ENCODE peak calls at places on chromosomes 4 and X, in eight cellular contexts. E is GM23338, I is SK-N-MC, W is neural progenitor cell, M is fibroblast of lung, A is GM23248, Q is MM.1S, D is K562. T is an unnamed sample.
A peak's percentile ranks its signal among the peaks of the same experiment; 100 is the strongest.

GRCh38 chr4:78902313-78902712 is 36.9 kb downstream of the PAQR3 start:
- DNase-seq in E (no peak), I (no peak), W (no peak), M (no peak), A (peak; percentile 11), Q (no peak), D (no peak), T (no peak)

GRCh38 chrX:155056877-155057792 is 13.8 kb downstream of the CMC4 start:
- DNase-seq in E (peak; percentile 76), I (no peak), W (peak; percentile 74), M (peak; percentile 76), A (peak; percentile 71), Q (peak; percentile 56), D (peak; percentile 56), T (peak; percentile 53)

GRCh38 chr4:19947349-19947748 is 304.4 kb upstream of the SLIT2 start:
- DNase-seq in E (no peak), I (no peak), W (no peak), M (peak; percentile 87), A (peak; percentile 90), Q (no peak), D (no peak), T (no peak)

GRCh38 chr4:19005211-19005610 is 983.7 kb upstream of the LCORL start:
- DNase-seq in E (peak; percentile 56), I (no peak), W (no peak), M (peak; percentile 5), A (peak; percentile 30), Q (no peak), D (no peak), T (no peak)

GRCh38 chr4:82044141-82044993 is 329.4 kb downstream of the HNRNPD start:
- DNase-seq in E (peak; percentile 82), I (no peak), W (peak; percentile 88), M (peak; percentile 41), A (peak; percentile 71), Q (no peak), D (peak; percentile 5), T (peak; percentile 77)

GRCh38 chrX:2698604-2699003 is 7.5 kb downstream of the CD99 start:
- DNase-seq in E (no peak), I (no peak), W (no peak), M (no peak), A (no peak), Q (no peak), D (no peak), T (no peak)

GRCh38 chr4:8271821-8272220 is 2.3 kb downstream of the HTRA3 start:
- DNase-seq in E (no peak), I (no peak), W (no peak), M (no peak), A (no peak), Q (no peak), D (no peak), T (no peak)

GRCh38 chr4:185238261-185238681 is 28.9 kb downstream of the SNX25 start:
- DNase-seq in E (no peak), I (no peak), W (no peak), M (peak; percentile 59), A (peak; percentile 88), Q (no peak), D (no peak), T (no peak)

GRCh38 chrX:108225456-108225730 is 133.8 kb downstream of the ATG4A start:
- DNase-seq in E (no peak), I (no peak), W (no peak), M (no peak), A (no peak), Q (no peak), D (no peak), T (peak; percentile 57)

GRCh38 chrX:96621811-96622210 is 62.8 kb upstream of the DIAPH2 start:
- DNase-seq in E (no peak), I (no peak), W (no peak), M (peak; percentile 2), A (no peak), Q (no peak), D (no peak), T (no peak)

GRCh38 chr4:1801286-1801958 is 8.3 kb downstream of the FGFR3 start:
- DNase-seq in E (no peak), I (no peak), W (no peak), M (no peak), A (no peak), Q (no peak), D (peak; percentile 40), T (no peak)

GRCh38 chr4:80189581-80189955 is 7.7 kb upstream of the PRDM8 start:
- DNase-seq in E (no peak), I (no peak), W (no peak), M (no peak), A (no peak), Q (no peak), D (no peak), T (no peak)

GRCh38 chr4:80189956-80190671 is 7.2 kb upstream of the PRDM8 start:
- DNase-seq in E (peak; percentile 89), I (no peak), W (peak; percentile 63), M (peak; percentile 58), A (peak; percentile 25), Q (no peak), D (no peak), T (no peak)

GRCh38 chr4:80188457-80188800 is 8.9 kb upstream of the PRDM8 start:
- DNase-seq in E (peak; percentile 5), I (no peak), W (no peak), M (no peak), A (no peak), Q (no peak), D (no peak), T (no peak)

GRCh38 chr4:80187677-80188076 is 9.6 kb upstream of the PRDM8 start:
- DNase-seq in E (no peak), I (no peak), W (no peak), M (no peak), A (no peak), Q (no peak), D (no peak), T (no peak)

DNA sequence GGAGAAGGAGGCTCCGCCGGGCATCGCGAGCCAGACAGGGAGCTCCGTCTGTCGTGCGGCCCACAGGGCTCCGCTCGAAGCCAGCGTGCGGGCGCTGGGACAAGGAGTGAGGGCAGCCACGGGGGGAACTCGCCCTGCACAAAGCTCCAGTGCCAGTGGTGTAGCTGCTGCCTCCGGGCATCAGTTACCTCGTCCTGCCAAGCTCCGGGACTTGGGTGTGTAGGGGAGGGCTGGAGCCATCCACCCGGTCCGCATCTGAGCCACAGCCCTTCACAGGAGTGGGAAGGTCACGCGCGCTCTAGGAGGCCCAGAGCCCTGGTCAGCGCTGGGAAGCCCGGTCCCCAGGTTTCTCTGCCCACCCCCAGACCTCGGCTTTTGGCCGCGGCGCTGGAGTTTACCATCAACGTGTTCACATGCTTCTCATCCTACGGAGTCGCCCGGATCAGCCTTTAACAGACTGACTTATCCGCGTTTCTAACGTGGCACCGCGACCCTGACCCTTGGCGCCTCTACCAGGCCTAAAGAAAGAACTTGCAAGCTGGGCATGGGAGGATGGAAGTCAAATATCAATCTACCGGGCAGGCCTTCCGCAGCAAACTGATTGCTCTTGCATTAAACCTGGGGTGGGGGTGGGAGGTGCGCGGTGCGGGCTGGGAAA is 8.4 kb upstream of the PRDM8 start:
- DNase-seq in E (peak; percentile 30), I (no peak), W (no peak), M (no peak), A (no peak), Q (no peak), D (no peak), T (no peak)
- TF ChIP-seq EZH2 in E (peak; percentile 95), I (no peak), W (peak; percentile 57), M (no peak), A (no peak), Q (no peak), D (no peak), T (no peak)

GRCh38 chrX:49193542-49193964 is 6.4 kb downstream of the SYP start:
- DNase-seq in E (no peak), I (no peak), W (no peak), M (no peak), A (no peak), Q (no peak), D (no peak), T (no peak)

GRCh38 chrX:49192722-49193328 is 6.7 kb upstream of the PRICKLE3 start:
- DNase-seq in E (peak; percentile 67), I (no peak), W (peak; percentile 60), M (peak; percentile 21), A (peak; percentile 47), Q (peak; percentile 32), D (no peak), T (no peak)

GRCh38 chrX:49188468-49189076 is 2.4 kb upstream of the PRICKLE3 start:
- DNase-seq in E (no peak), I (no peak), W (no peak), M (no peak), A (no peak), Q (no peak), D (no peak), T (no peak)

GRCh38 chrX:49191033-49191871 is 5.1 kb upstream of the PRICKLE3 start:
- DNase-seq in E (peak; percentile 96), I (peak; percentile 97), W (peak; percentile 96), M (peak; percentile 100), A (peak; percentile 97), Q (peak; percentile 96), D (peak; percentile 85), T (peak; percentile 99)

DNA sequence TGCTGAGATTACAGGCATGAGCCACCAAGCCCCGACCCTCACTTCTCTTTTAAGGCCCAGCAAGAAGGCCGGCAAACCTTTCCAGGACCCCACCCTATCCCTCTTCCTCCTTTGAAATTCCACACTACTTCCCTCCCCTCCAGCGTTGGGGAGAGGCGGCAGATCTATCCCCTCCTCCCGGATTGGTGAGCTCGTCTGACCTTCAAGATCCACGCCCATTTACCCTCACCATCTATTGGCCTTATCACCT is 4.5 kb upstream of the PRICKLE3 start:
- DNase-seq in E (no peak), I (no peak), W (no peak), M (no peak), A (no peak), Q (no peak), D (no peak), T (no peak)
- H3K4me3 ChIP-seq in E (peak overlapping the region; percentile 27), I (peak overlapping the region; percentile 76), W (peak overlapping the region; percentile 35), M (peak overlapping the region; percentile 3), A (peak overlapping the region; percentile 83), Q (peak overlapping the region; percentile 55), D (peak overlapping the region; percentile 51), T (peak overlapping the region; percentile 29)

GRCh38 chr4:154528866-154529265 is 21.3 kb downstream of the PLRG1 start:
- DNase-seq in E (no peak), I (no peak), W (no peak), M (no peak), A (peak; percentile 13), Q (no peak), D (no peak), T (peak; percentile 35)
- H3K36me3 ChIP-seq in E (no peaks in the 10 kb centered on the region), I (no peaks in the 10 kb centered on the region), W (no peaks in the 10 kb centered on the region), M (no peaks in the 10 kb centered on the region), A (no peaks in the 10 kb centered on the region), Q (no peaks in the 10 kb centered on the region), D (no peaks in the 10 kb centered on the region), T (no peaks in the 10 kb centered on the region)

DNA sequence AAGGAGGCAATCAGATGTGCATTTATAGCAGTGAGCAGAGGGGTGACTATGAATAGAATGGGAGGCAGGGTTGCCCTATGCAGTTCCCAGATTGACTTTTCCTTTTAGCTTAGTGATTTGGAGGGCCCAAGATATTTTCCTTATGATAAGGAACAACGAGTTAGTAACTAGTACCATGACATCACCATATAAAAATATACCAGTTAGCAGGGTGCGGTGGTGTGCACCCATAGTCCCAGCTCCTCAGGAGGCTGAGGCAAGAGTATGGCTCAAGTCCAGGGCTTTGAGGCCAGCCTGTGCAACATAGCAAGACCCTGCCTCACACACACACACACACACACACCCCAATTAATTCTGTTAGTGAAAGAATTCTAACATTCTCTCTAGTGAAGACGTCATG is 53.0 kb downstream of the IL13RA2 start:
- DNase-seq in E (no peak), I (no peak), W (no peak), M (no peak), A (no peak), Q (no peak), D (no peak), T (no peak)
- TF ChIP-seq EZH2 in E (no peak), I (no peak), W (no peak), M (no peak), A (no peak), Q (no peak), D (no peak), T (no peak)

GRCh38 chr4:107444-108429 is 16.6 kb upstream of the ZNF718 start:
- DNase-seq in E (peak; percentile 54), I (no peak), W (no peak), M (no peak), A (no peak), Q (no peak), D (no peak), T (no peak)
- H3K4me3 ChIP-seq in E (peak overlapping the region; percentile 60), I (no peak overlapping the region), W (no peak overlapping the region), M (no peak overlapping the region), A (no peak overlapping the region), Q (no peak overlapping the region), D (no peak overlapping the region), T (no peak overlapping the region)